ENCODE peak calls at places on chromosomes 12 and 14, in six cellular contexts. P, U, A, Q, S and H are unnamed samples.

GRCh38 chr12:2291182-2291832 is 238.5 kb downstream of the CACNA1C start:
- DNase-seq in A (no peak), U (peak), Q (no peak), S (peak), P (no peak), H (peak)

GRCh38 chr14:96224480-96225096 is 19.9 kb downstream of the BDKRB2 start:
- DNase-seq in A (no peak), S (no peak), P (no peak), U (no peak), Q (no peak), H (no peak)

GRCh38 chr12:1360812-1361211 is 233.6 kb downstream of the FBXL14 start:
- DNase-seq in P (no peak), U (no peak), A (no peak), Q (no peak), S (no peak), H (no peak)

GRCh38 chr12:87086118-87086891 is 830.1 kb upstream of the MGAT4C start:
- DNase-seq in Q (no peak), S (no peak), A (no peak), U (no peak), P (no peak), H (no peak)

GRCh38 chr12:53806689-53807088 is 54.9 kb upstream of the CISTR start:
- DNase-seq in A (no peak), S (no peak), Q (no peak), U (no peak), P (no peak), H (no peak)

GRCh38 chr12:1666215-1666614 is 24.7 kb upstream of the ADIPOR2 start:
- DNase-seq in Q (no peak), A (no peak), P (no peak), S (no peak), U (no peak), H (no peak)

GRCh38 chr14:50083467-50084337 is 32.7 kb downstream of the VCPKMT start:
- DNase-seq in U (no peak), S (no peak), A (no peak), Q (no peak), P (peak), H (peak)

GRCh38 chr14:75961662-75962061 is 20.1 kb downstream of the TGFB3 start:
- DNase-seq in U (no peak), A (no peak), Q (no peak), S (no peak), P (no peak), H (no peak)

GRCh38 chr14:65910108-65910507 is 497.6 kb downstream of the FUT8 start:
- DNase-seq in A (no peak), Q (no peak), U (no peak), S (no peak), P (no peak), H (no peak)

GRCh38 chr14:56224691-56225681 is 106.8 kb downstream of the PELI2 start:
- DNase-seq in P (no peak), Q (no peak), S (peak), A (no peak), U (no peak), H (no peak)

GRCh38 chr12:56468216-56469006 is at the start of gene SPRYD4:
- DNase-seq in S (peak), U (peak), A (peak), P (peak), Q (peak), H (peak)

GRCh38 chr12:93839076-93839475 is 161.9 kb downstream of the CRADD start:
- DNase-seq in P (no peak), U (no peak), Q (no peak), A (no peak), S (no peak), H (no peak)

GRCh38 chr14:24665440-24665991 is 31.5 kb upstream of the GZMB start:
- DNase-seq in A (no peak), S (no peak), Q (no peak), U (no peak), P (peak), H (peak)

GRCh38 chr12:58268080-58268479 is 326.7 kb downstream of the ATP23 start:
- DNase-seq in P (no peak), A (no peak), Q (no peak), U (no peak), S (no peak), H (no peak)

GRCh38 chr12:22333751-22334695 is 484 bp downstream of the ST8SIA1 start:
- DNase-seq in P (no peak), S (no peak), U (peak), A (no peak), Q (no peak), H (no peak)

GRCh38 chr12:101490286-101490920 is 15.3 kb downstream of the SPIC start:
- DNase-seq in P (no peak), U (peak), Q (peak), A (no peak), S (no peak), H (peak)

GRCh38 chr14:97878727-97879126 is 1081.5 kb downstream of the VRK1 start:
- DNase-seq in Q (no peak), U (no peak), S (no peak), A (no peak), P (peak), H (no peak)

GRCh38 chr14:73612339-73613045 is at the start of gene ACOT6:
- DNase-seq in A (peak), Q (peak), P (peak), S (no peak), U (peak), H (peak)

GRCh38 chr12:20985399-20985798 is 145.6 kb upstream of the SLCO1B1 start:
- DNase-seq in U (no peak), Q (no peak), P (no peak), S (no peak), A (no peak), H (no peak)

GRCh38 chr12:52168019-52168717 is 23.6 kb downstream of the KRT80 start:
- DNase-seq in U (no peak), A (no peak), P (no peak), Q (no peak), S (no peak), H (no peak)

GRCh38 chr14:73057939-73058223 is 453 bp upstream of the RBM25 start:
- DNase-seq in P (no peak), S (no peak), Q (no peak), U (no peak), A (no peak), H (no peak)

GRCh38 chr14:100979780-100980179 is 76.3 kb upstream of the RTL1 start:
- DNase-seq in P (no peak), S (no peak), U (no peak), Q (no peak), A (no peak), H (no peak)

GRCh38 chr12:106682594-106683234 is 91.8 kb upstream of the RIC8B start:
- DNase-seq in A (no peak), U (no peak), S (no peak), Q (no peak), P (no peak), H (no peak)

GRCh38 chr14:77458249-77458950 is 507 bp downstream of the AHSA1 start:
- DNase-seq in S (no peak), U (peak), Q (no peak), A (peak), P (peak), H (peak)

GRCh38 chr12:19689801-19690472 is 250.6 kb downstream of the AEBP2 start:
- DNase-seq in Q (no peak), P (no peak), A (no peak), U (no peak), S (peak), H (no peak)

GRCh38 chr14:94942601-94943000 is 172.7 kb upstream of the GSC start:
- DNase-seq in A (no peak), U (no peak), S (no peak), Q (no peak), P (no peak), H (no peak)

GRCh38 chr12:70645494-70646317 is 8.5 kb upstream of the PTPRB start:
- DNase-seq in A (peak), U (no peak), Q (no peak), S (no peak), P (no peak), H (no peak)

GRCh38 chr14:90760591-90761316 is 55.5 kb downstream of the TTC7B start:
- DNase-seq in Q (no peak), S (no peak), A (no peak), P (no peak), U (peak), H (no peak)

GRCh38 chr14:61628192-61628591 is 67.1 kb upstream of the HIF1A start:
- DNase-seq in U (no peak), Q (no peak), P (no peak), S (no peak), A (no peak), H (no peak)

GRCh38 chr12:122480753-122481152 is 20.0 kb downstream of the ZCCHC8 start:
- DNase-seq in U (no peak), Q (no peak), P (no peak), S (no peak), A (no peak), H (no peak)

GRCh38 chr12:6752181-6752930 is 585 bp downstream of the MLF2 start:
- DNase-seq in P (no peak), Q (peak), U (peak), A (no peak), S (no peak), H (no peak)

GRCh38 chr12:115611477-115611876 is 666.0 kb downstream of the MED13L start:
- DNase-seq in U (no peak), P (no peak), A (no peak), Q (peak), S (no peak), H (no peak)

GRCh38 chr14:86057018-86057667 is 527.2 kb downstream of the FLRT2 start:
- DNase-seq in A (no peak), U (peak), P (no peak), S (no peak), Q (no peak), H (no peak)

GRCh38 chr12:67069451-67070306 is 199.5 kb upstream of the CAND1 start:
- DNase-seq in S (no peak), A (no peak), Q (no peak), U (peak), P (peak), H (no peak)

GRCh38 chr14:92997343-92998061 is 74.6 kb downstream of the CHGA start:
- DNase-seq in A (no peak), U (no peak), S (no peak), Q (peak), P (no peak), H (no peak)

GRCh38 chr12:2239376-2240010 is 186.7 kb downstream of the CACNA1C start:
- DNase-seq in U (no peak), S (no peak), A (no peak), P (no peak), Q (no peak), H (no peak)

GRCh38 chr14:89185919-89186849 is 230.8 kb downstream of the FOXN3 start:
- DNase-seq in S (peak), A (no peak), U (no peak), P (no peak), Q (no peak), H (no peak)

GRCh38 chr12:42605685-42606084 is 16.1 kb upstream of the PRICKLE1 start:
- DNase-seq in A (no peak), U (no peak), Q (no peak), P (no peak), S (no peak), H (no peak)

GRCh38 chr14:91873476-91874265 is 6.3 kb upstream of the TC2N start:
- DNase-seq in S (peak), Q (no peak), U (no peak), P (peak), A (peak), H (peak)

GRCh38 chr14:30389134-30389900 is 169.6 kb upstream of the G2E3 start:
- DNase-seq in P (no peak), S (no peak), A (no peak), Q (no peak), U (no peak), H (no peak)